ENCODE peak calls at places on chromosomes 2 and 18, in five cellular contexts. U is NCI-H2081; H is mammary epithelial cell; R is activated CD4-positive, alpha-beta T cell treated with anti-CD3 and anti-CD28 coated beads for 36 hours; M is cardiac fibroblast. W is an unnamed sample.

GRCh38 chr2:135745545-135745944 is 3.9 kb downstream of the UBXN4 start:
- DNase-seq in U (no peak), R (no peak), H (peak), M (peak), W (peak)

GRCh38 chr2:63888053-63888452 is 46.4 kb downstream of the UGP2 start:
- DNase-seq in H (no peak), U (no peak), M (no peak), R (no peak), W (no peak)

GRCh38 chr2:25241452-25241851 is 73.1 kb upstream of the POMC start:
- DNase-seq in H (no peak), R (no peak), M (no peak), U (no peak), W (no peak)

GRCh38 chr2:130749078-130749477 is 6.3 kb upstream of the AMER3 start:
- DNase-seq in M (no peak), R (no peak), H (no peak), U (no peak), W (no peak)

GRCh38 chr2:70140978-70141753 is 49.7 kb downstream of the C2orf42 start:
- DNase-seq in U (peak), R (peak), H (peak), M (peak), W (peak)

GRCh38 chr18:79402977-79403722 is 7.4 kb downstream of the NFATC1 start:
- DNase-seq in H (peak), R (peak), M (peak), U (peak), W (peak)

GRCh38 chr18:49565656-49566055 is 3.8 kb downstream of the LIPG start:
- DNase-seq in M (peak), H (no peak), R (no peak), U (no peak), W (no peak)

GRCh38 chr2:85596486-85597143 is 1.1 kb downstream of the RNF181 start:
- DNase-seq in R (no peak), U (no peak), H (no peak), M (no peak), W (no peak)

GRCh38 chr2:60157283-60157682 is 396.2 kb downstream of the BCL11A start:
- DNase-seq in H (no peak), U (no peak), M (no peak), R (no peak), W (no peak)

GRCh38 chr2:10039658-10040410 is 3.5 kb upstream of the KLF11 start:
- DNase-seq in R (no peak), M (no peak), U (no peak), H (no peak), W (no peak)

GRCh38 chr2:212919238-212919637 is 232.2 kb downstream of the IKZF2 start:
- DNase-seq in H (peak), U (no peak), R (no peak), M (no peak), W (no peak)

GRCh38 chr18:58991127-58991798 is 126.6 kb downstream of the ZNF532 start:
- DNase-seq in M (peak), R (peak), U (no peak), H (peak), W (no peak)

GRCh38 chr18:50162486-50163304 is 32.3 kb downstream of the MYO5B start:
- DNase-seq in R (no peak), U (no peak), M (no peak), H (peak), W (no peak)

GRCh38 chr2:176079851-176080539 is 3.8 kb downstream of the EVX2 start:
- DNase-seq in H (no peak), U (peak), M (peak), R (peak), W (peak)

GRCh38 chr2:121648206-121648605 is 1.1 kb downstream of the CLASP1 start:
- DNase-seq in M (peak), R (no peak), H (no peak), U (no peak), W (no peak)

GRCh38 chr2:234368861-234369261 is 128.0 kb downstream of the ARL4C start:
- DNase-seq in U (peak), M (no peak), R (peak), H (peak), W (peak)

GRCh38 chr2:188788621-188789020 is 185.6 kb upstream of the COL3A1 start:
- DNase-seq in H (peak), U (no peak), M (peak), R (no peak), W (peak)

GRCh38 chr2:129605654-129606053 is 373.8 kb upstream of the RAB6C start:
- DNase-seq in U (no peak), H (no peak), M (no peak), R (no peak), W (no peak)

W was measured in RWPE1.